ENCODE peak calls at places on chromosomes 13 and 19, in four cellular contexts. H is OCI-M1, G is lung microvascular endothelial cell, N is neuronal stem cell. W is an unnamed sample.
A peak's percentile ranks its signal among the peaks of the same experiment; 100 is the strongest.

GRCh38 chr13:29958476-29958875 is 108.1 kb upstream of the UBL3 start:
- DNase-seq in H (no peak), G (no peak), N (no peak), W (no peak)

GRCh38 chr13:76489299-76489698 is 396.9 kb downstream of the KCTD12 start:
- DNase-seq in H (peak; percentile 65), G (no peak), N (no peak), W (no peak)

GRCh38 chr13:111474136-111475002 is 153.9 kb downstream of the TEX29 start:
- DNase-seq in H (peak; percentile 47), G (peak; percentile 57), N (peak; percentile 54), W (no peak)

GRCh38 chr19:41876847-41877489 is at the start of gene CD79A:
- DNase-seq in H (no peak), G (no peak), N (no peak), W (no peak)

GRCh38 chr13:94454906-94455305 is 24.6 kb downstream of the DCT start:
- DNase-seq in H (no peak), G (no peak), N (no peak), W (no peak)

GRCh38 chr13:25042141-25042540 is 53.8 kb upstream of the PABPC3 start:
- DNase-seq in H (no peak), G (no peak), N (no peak), W (no peak)

GRCh38 chr13:112725346-112726017 is 35.6 kb downstream of the ATP11A start:
- DNase-seq in H (no peak), G (no peak), N (no peak), W (no peak)

GRCh38 chr19:19628499-19629134 is 597 bp upstream of the LPAR2 start:
- DNase-seq in H (no peak), G (no peak), N (peak; percentile 79), W (no peak)

GRCh38 chr13:110680852-110681251 is 25.1 kb downstream of the CARS2 start:
- DNase-seq in H (peak; percentile 7), G (peak; percentile 50), N (no peak), W (no peak)

GRCh38 chr13:25286308-25286968 is 850 bp downstream of the MTMR6 start:
- DNase-seq in H (peak; percentile 12), G (peak; percentile 63), N (peak; percentile 5), W (peak; percentile 72)

GRCh38 chr13:113151745-113152707 is 6.4 kb upstream of the PROZ start:
- DNase-seq in H (no peak), G (peak; percentile 12), N (no peak), W (no peak)

GRCh38 chr19:34678421-34678820 is 943 bp downstream of the ZNF302 start:
- DNase-seq in H (no peak), G (no peak), N (no peak), W (no peak)

GRCh38 chr19:33175886-33176669 is 18.1 kb upstream of the LRP3 start:
- DNase-seq in H (no peak), G (peak; percentile 54), N (no peak), W (peak; percentile 89)

GRCh38 chr19:46634656-46635218 is 1.3 kb downstream of the GNG8 start:
- DNase-seq in H (no peak), G (no peak), N (no peak), W (no peak)

GRCh38 chr13:27510082-27510481 is 59.7 kb upstream of the MTIF3 start:
- DNase-seq in H (no peak), G (no peak), N (no peak), W (no peak)

GRCh38 chr13:95267662-95268369 is 33.4 kb downstream of the ABCC4 start:
- DNase-seq in H (peak; percentile 92), G (peak; percentile 87), N (no peak), W (no peak)

GRCh38 chr13:98997738-98998641 is 20.1 kb upstream of the DOCK9 start:
- DNase-seq in H (no peak), G (peak; percentile 37), N (no peak), W (no peak)

W was measured in posterior cingulate gyrus.